ENCODE peak calls at places on chromosome 19, in seven cellular contexts. O is suprapubic skin, Q is thyroid gland, I is Peyer's patch, A is body of pancreas, N is tibial nerve, V is breast epithelium. R is an unnamed sample.

GRCh38 chr19:1618157-1619093 is 13.2 kb upstream of the UQCR11 start:
- DNase-seq in O (no peak), Q (peak; percentile 40), I (peak; percentile 75), A (peak; percentile 58), N (no peak), V (no peak), R (peak; percentile 36)

GRCh38 chr19:13100871-13101589 is 1.6 kb downstream of the LYL1 start:
- DNase-seq in O (no peak), Q (no peak), I (no peak), A (no peak), N (no peak), V (no peak), R (no peak)

GRCh38 chr19:2126879-2127518 is 24.4 kb downstream of the AP3D1 start:
- DNase-seq in O (no peak), Q (no peak), I (no peak), A (no peak), N (no peak), V (no peak), R (no peak)

GRCh38 chr19:46546194-46546896 is 50.7 kb upstream of the PNMA8B start:
- DNase-seq in O (no peak), Q (peak; percentile 81), I (peak; percentile 72), A (peak; percentile 73), N (no peak), V (peak; percentile 41), R (peak; percentile 56)

GRCh38 chr19:5238700-5239099 is 101.9 kb downstream of the PTPRS start:
- DNase-seq in O (no peak), Q (no peak), I (no peak), A (no peak), N (no peak), V (no peak), R (no peak)

GRCh38 chr19:12987190-12987589 is 8.1 kb upstream of the NFIX start:
- DNase-seq in O (no peak), Q (no peak), I (no peak), A (no peak), N (no peak), V (no peak), R (no peak)

GRCh38 chr19:50569023-50569697 is 925 bp upstream of the LRRC4B start:
- DNase-seq in O (no peak), Q (no peak), I (no peak), A (no peak), N (no peak), V (no peak), R (no peak)

GRCh38 chr19:47280183-47280797 is 5.6 kb downstream of the INAFM1 start:
- DNase-seq in O (no peak), Q (no peak), I (peak; percentile 77), A (no peak), N (no peak), V (no peak), R (peak; percentile 40)

GRCh38 chr19:23817519-23817918 is 58.8 kb upstream of the ZNF681 start:
- DNase-seq in O (no peak), Q (peak; percentile 22), I (peak; percentile 59), A (peak; percentile 18), N (no peak), V (no peak), R (peak; percentile 71)

GRCh38 chr19:1112254-1113208 is 8.7 kb downstream of the GPX4 start:
- DNase-seq in O (no peak), Q (no peak), I (peak; percentile 86), A (peak; percentile 51), N (peak; percentile 68), V (peak; percentile 93), R (peak; percentile 88)

GRCh38 chr19:46487802-46488445 is 7.7 kb downstream of the PNMA8B start:
- DNase-seq in O (peak; percentile 92), Q (peak; percentile 73), I (peak; percentile 87), A (peak; percentile 84), N (peak; percentile 67), V (peak; percentile 70), R (peak; percentile 88)

GRCh38 chr19:33719366-33720154 is 77.1 kb upstream of the KCTD15 start:
- DNase-seq in O (no peak), Q (peak; percentile 67), I (no peak), A (no peak), N (no peak), V (no peak), R (peak; percentile 35)

GRCh38 chr19:48506138-48506733 is 5.4 kb downstream of the LMTK3 start:
- DNase-seq in O (no peak), Q (no peak), I (no peak), A (no peak), N (no peak), V (no peak), R (no peak)

GRCh38 chr19:51107406-51108065 is 673 bp downstream of the CTU1 start:
- DNase-seq in O (no peak), Q (no peak), I (no peak), A (no peak), N (no peak), V (no peak), R (peak; percentile 35)

GRCh38 chr19:40754611-40755247 is 3.7 kb downstream of the SNRPA start:
- DNase-seq in O (no peak), Q (no peak), I (peak; percentile 84), A (peak; percentile 44), N (no peak), V (no peak), R (no peak)

GRCh38 chr19:40750035-40750284 is 317 bp downstream of the ACTMAP start:
- DNase-seq in O (no peak), Q (no peak), I (no peak), A (no peak), N (no peak), V (no peak), R (no peak)

GRCh38 chr19:40751065-40751923 is at the start of gene SNRPA:
- DNase-seq in O (peak; percentile 99), Q (peak; percentile 98), I (peak; percentile 99), A (peak; percentile 97), N (peak; percentile 95), V (peak; percentile 97), R (peak; percentile 99)

GRCh38 chr19:40747536-40747935 is 2.7 kb downstream of the ACTMAP start:
- DNase-seq in O (no peak), Q (no peak), I (no peak), A (no peak), N (no peak), V (no peak), R (no peak)

GRCh38 chr19:40750285-40751064 is at the start of gene ACTMAP:
- DNase-seq in O (peak; percentile 100), Q (peak; percentile 99), I (peak; percentile 100), A (peak; percentile 100), N (peak; percentile 99), V (peak; percentile 100), R (peak; percentile 100)
- H3K4me1 ChIP-seq in O (peaks cover 57% of the 10 kb centered on the region), Q (peaks cover 40% of the 10 kb centered on the region), I (peaks cover 42% of the 10 kb centered on the region), A (peaks cover 47% of the 10 kb centered on the region), N (peaks cover 28% of the 10 kb centered on the region), V (no peaks in the 10 kb centered on the region), R (peaks cover 22% of the 10 kb centered on the region)

GRCh38 chr19:10678813-10679212 is 22.4 kb upstream of the QTRT1 start:
- DNase-seq in O (no peak), Q (no peak), I (no peak), A (no peak), N (no peak), V (no peak), R (no peak)
- TF ChIP-seq POLR2A in O (no peak), Q (no peak), I (no peak), A (no peak), N (no peak), V (no peak), R (no peak)

GRCh38 chr19:35288843-35289355 is 3.1 kb upstream of the MAG start:
- DNase-seq in O (no peak), Q (no peak), I (no peak), A (no peak), N (no peak), V (no peak), R (no peak)
- H3K4me1 ChIP-seq in O (peaks cover 7% of the 10 kb centered on the region), Q (no peaks in the 10 kb centered on the region), I (no peaks in the 10 kb centered on the region), A (no peaks in the 10 kb centered on the region), N (no peaks in the 10 kb centered on the region), V (no peaks in the 10 kb centered on the region), R (no peaks in the 10 kb centered on the region)

DNA sequence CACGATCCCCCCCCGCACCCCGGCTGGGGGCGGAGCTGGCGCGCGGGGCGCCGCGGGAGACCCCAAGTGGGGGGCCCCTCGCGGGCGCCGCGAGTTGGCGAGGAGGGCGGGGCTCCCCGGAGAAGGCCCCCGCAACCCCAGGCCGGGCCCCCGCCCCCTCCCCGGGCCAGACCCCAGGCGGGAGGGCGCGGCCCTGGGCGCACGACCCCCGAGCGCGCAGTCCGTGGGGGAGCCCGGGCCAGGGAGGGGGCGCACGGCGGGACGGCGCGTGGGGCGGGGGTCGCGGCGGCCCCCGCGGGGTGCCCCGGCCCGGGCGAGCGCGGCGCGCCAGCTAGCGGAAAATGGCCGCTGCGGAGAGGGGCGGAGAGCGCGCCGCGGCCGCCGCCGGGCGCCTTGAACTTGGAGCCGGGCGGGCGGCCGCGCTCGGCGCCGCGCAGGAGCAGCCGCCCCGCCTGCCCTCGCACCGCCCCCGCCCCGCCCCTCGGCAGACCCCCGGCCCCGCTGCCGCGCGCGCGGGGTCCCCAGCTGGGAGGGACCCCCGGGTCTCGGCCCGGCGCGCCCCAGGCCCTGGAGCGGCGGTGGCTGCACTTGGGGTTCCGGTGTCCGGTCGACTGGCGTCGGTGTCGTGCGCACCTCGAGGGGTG is 6.4 kb upstream of the NFIC start:
- DNase-seq in O (no peak), Q (no peak), I (no peak), A (no peak), N (no peak), V (no peak), R (no peak)
- TF ChIP-seq POLR2A in O (no peak), Q (no peak), I (no peak), A (no peak), N (no peak), V (no peak), R (no peak)